ENCODE peak calls at places on chromosome 22, in nine cellular contexts. One of them, this sample, is unnamed.
A peak's percentile ranks its signal among the peaks of the same experiment; 100 is the strongest.

GRCh38 chr22:22748297-22748743 is 103.9 kb downstream of the GGTLC2 start:
- DNase-seq in GM10248: peak; percentile 34
- DNase-seq in tibial nerve: peak; percentile 75
- DNase-seq in Calu3: peak; percentile 68
- DNase-seq in foreskin fibroblast: peak; percentile 45
- DNase-seq in nephron progenitor cell: peak; percentile 40
- DNase-seq in HFF-Myc: no peak
- DNase-seq in ovary: peak; percentile 58
- DNase-seq in hepatocyte: peak; percentile 65
- DNase-seq in this sample: peak; percentile 59

GRCh38 chr22:31628362-31628761 is 33.7 kb downstream of the PISD start:
- DNase-seq in GM10248: no peak
- DNase-seq in tibial nerve: no peak
- DNase-seq in Calu3: no peak
- DNase-seq in foreskin fibroblast: no peak
- DNase-seq in nephron progenitor cell: no peak
- DNase-seq in HFF-Myc: no peak
- DNase-seq in ovary: no peak
- DNase-seq in hepatocyte: no peak
- DNase-seq in this sample: no peak

GRCh38 chr22:39153220-39153860 is 860 bp upstream of the CBX7 start:
- DNase-seq in GM10248: no peak
- DNase-seq in tibial nerve: no peak
- DNase-seq in Calu3: no peak
- DNase-seq in foreskin fibroblast: no peak
- DNase-seq in nephron progenitor cell: no peak
- DNase-seq in HFF-Myc: no peak
- DNase-seq in ovary: no peak
- DNase-seq in hepatocyte: peak; percentile 7
- DNase-seq in this sample: no peak

GRCh38 chr22:30304495-30305244 is 15.4 kb upstream of the CASTOR1 start:
- DNase-seq in GM10248: peak; percentile 40
- DNase-seq in tibial nerve: no peak
- DNase-seq in Calu3: peak; percentile 26
- DNase-seq in foreskin fibroblast: no peak
- DNase-seq in nephron progenitor cell: no peak
- DNase-seq in HFF-Myc: no peak
- DNase-seq in ovary: no peak
- DNase-seq in hepatocyte: no peak
- DNase-seq in this sample: peak; percentile 49

GRCh38 chr22:24536089-24536488 is 18.8 kb downstream of the GUCD1 start:
- DNase-seq in GM10248: no peak
- DNase-seq in tibial nerve: no peak
- DNase-seq in Calu3: no peak
- DNase-seq in foreskin fibroblast: no peak
- DNase-seq in nephron progenitor cell: no peak
- DNase-seq in HFF-Myc: no peak
- DNase-seq in ovary: no peak
- DNase-seq in hepatocyte: no peak
- DNase-seq in this sample: peak; percentile 35

GRCh38 chr22:38273135-38273761 is 438 bp upstream of the TMEM184B start:
- DNase-seq in GM10248: no peak
- DNase-seq in tibial nerve: no peak
- DNase-seq in Calu3: no peak
- DNase-seq in foreskin fibroblast: no peak
- DNase-seq in nephron progenitor cell: no peak
- DNase-seq in HFF-Myc: no peak
- DNase-seq in ovary: no peak
- DNase-seq in hepatocyte: no peak
- DNase-seq in this sample: no peak

GRCh38 chr22:46967445-46968358 is 205.3 kb downstream of the TBC1D22A start:
- DNase-seq in GM10248: no peak
- DNase-seq in tibial nerve: no peak
- DNase-seq in Calu3: no peak
- DNase-seq in foreskin fibroblast: no peak
- DNase-seq in nephron progenitor cell: no peak
- DNase-seq in HFF-Myc: no peak
- DNase-seq in ovary: no peak
- DNase-seq in hepatocyte: no peak
- DNase-seq in this sample: no peak

GRCh38 chr22:27636716-27637503 is 164.6 kb downstream of the MN1 start:
- DNase-seq in GM10248: no peak
- DNase-seq in tibial nerve: no peak
- DNase-seq in Calu3: no peak
- DNase-seq in foreskin fibroblast: no peak
- DNase-seq in nephron progenitor cell: no peak
- DNase-seq in HFF-Myc: no peak
- DNase-seq in ovary: no peak
- DNase-seq in hepatocyte: no peak
- DNase-seq in this sample: no peak

GRCh38 chr22:39960791-39961746 is 872 bp downstream of the TMA7B start:
- DNase-seq in GM10248: peak; percentile 79
- DNase-seq in tibial nerve: no peak
- DNase-seq in Calu3: no peak
- DNase-seq in foreskin fibroblast: peak; percentile 95
- DNase-seq in nephron progenitor cell: no peak
- DNase-seq in HFF-Myc: peak; percentile 77
- DNase-seq in ovary: no peak
- DNase-seq in hepatocyte: peak; percentile 27
- DNase-seq in this sample: peak; percentile 61

GRCh38 chr22:32204211-32204855 is 540 bp downstream of the RFPL2 start:
- DNase-seq in GM10248: no peak
- DNase-seq in tibial nerve: no peak
- DNase-seq in Calu3: peak; percentile 45
- DNase-seq in foreskin fibroblast: no peak
- DNase-seq in nephron progenitor cell: peak; percentile 47
- DNase-seq in HFF-Myc: no peak
- DNase-seq in ovary: no peak
- DNase-seq in hepatocyte: peak; percentile 56
- DNase-seq in this sample: peak; percentile 33

GRCh38 chr22:31091106-31091975 is 10.2 kb downstream of the SMTN start:
- DNase-seq in GM10248: no peak
- DNase-seq in tibial nerve: no peak
- DNase-seq in Calu3: no peak
- DNase-seq in foreskin fibroblast: no peak
- DNase-seq in nephron progenitor cell: no peak
- DNase-seq in HFF-Myc: no peak
- DNase-seq in ovary: peak; percentile 43
- DNase-seq in hepatocyte: peak; percentile 4
- DNase-seq in this sample: no peak

GRCh38 chr22:33842421-33843094 is 77.7 kb downstream of the LARGE1 start:
- DNase-seq in GM10248: no peak
- DNase-seq in tibial nerve: no peak
- DNase-seq in Calu3: no peak
- DNase-seq in foreskin fibroblast: no peak
- DNase-seq in nephron progenitor cell: no peak
- DNase-seq in HFF-Myc: no peak
- DNase-seq in ovary: no peak
- DNase-seq in hepatocyte: no peak
- DNase-seq in this sample: no peak

DNA sequence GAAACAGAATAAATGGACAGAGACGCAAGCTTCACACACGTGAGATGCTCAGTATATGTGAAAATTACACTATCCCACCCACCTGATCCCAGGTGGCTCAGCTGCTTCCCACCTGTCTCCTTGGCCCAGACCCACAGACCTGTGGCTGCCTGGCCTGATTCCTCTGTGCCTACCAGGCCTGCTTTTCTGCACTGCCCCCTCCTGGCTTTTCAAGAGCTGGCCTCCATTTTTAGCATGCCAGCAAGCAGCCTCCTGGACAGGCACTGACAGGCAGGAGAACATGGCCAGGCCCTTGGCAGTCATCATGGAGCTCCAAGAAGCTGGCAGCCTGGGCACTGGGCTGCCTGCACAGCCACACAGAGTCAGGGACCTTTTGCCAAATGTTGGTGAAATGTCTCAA is 79.5 kb upstream of the HMGXB4 start:
- DNase-seq in GM10248: no peak
- DNase-seq in tibial nerve: no peak
- DNase-seq in Calu3: no peak
- DNase-seq in foreskin fibroblast: no peak
- DNase-seq in nephron progenitor cell: no peak
- DNase-seq in HFF-Myc: no peak
- DNase-seq in ovary: no peak
- DNase-seq in hepatocyte: no peak
- DNase-seq in this sample: no peak
- TF ChIP-seq CTCF in GM10248: no peak
- TF ChIP-seq CTCF in tibial nerve: no peak
- TF ChIP-seq CTCF in Calu3: no peak
- TF ChIP-seq CTCF in foreskin fibroblast: no peak
- TF ChIP-seq CTCF in nephron progenitor cell: no peak
- TF ChIP-seq CTCF in HFF-Myc: no peak
- TF ChIP-seq CTCF in ovary: no peak
- TF ChIP-seq CTCF in hepatocyte: no peak
- TF ChIP-seq CTCF in this sample: no peak

GRCh38 chr22:42700901-42701300 is 19.8 kb downstream of the A4GALT start:
- DNase-seq in GM10248: no peak
- DNase-seq in tibial nerve: no peak
- DNase-seq in Calu3: no peak
- DNase-seq in foreskin fibroblast: no peak
- DNase-seq in nephron progenitor cell: no peak
- DNase-seq in HFF-Myc: no peak
- DNase-seq in ovary: no peak
- DNase-seq in hepatocyte: no peak
- DNase-seq in this sample: no peak

GRCh38 chr22:42700355-42700754 is 20.3 kb downstream of the A4GALT start:
- DNase-seq in GM10248: no peak
- DNase-seq in tibial nerve: no peak
- DNase-seq in Calu3: no peak
- DNase-seq in foreskin fibroblast: no peak
- DNase-seq in nephron progenitor cell: no peak
- DNase-seq in HFF-Myc: no peak
- DNase-seq in ovary: no peak
- DNase-seq in hepatocyte: no peak
- DNase-seq in this sample: no peak

GRCh38 chr22:42701694-42702093 is 19.0 kb downstream of the A4GALT start:
- DNase-seq in GM10248: no peak
- DNase-seq in tibial nerve: no peak
- DNase-seq in Calu3: no peak
- DNase-seq in foreskin fibroblast: no peak
- DNase-seq in nephron progenitor cell: no peak
- DNase-seq in HFF-Myc: no peak
- DNase-seq in ovary: no peak
- DNase-seq in hepatocyte: no peak
- DNase-seq in this sample: no peak

GRCh38 chr22:42704896-42705295 is 15.8 kb downstream of the A4GALT start:
- DNase-seq in GM10248: no peak
- DNase-seq in tibial nerve: no peak
- DNase-seq in Calu3: no peak
- DNase-seq in foreskin fibroblast: no peak
- DNase-seq in nephron progenitor cell: no peak
- DNase-seq in HFF-Myc: no peak
- DNase-seq in ovary: no peak
- DNase-seq in hepatocyte: no peak
- DNase-seq in this sample: no peak

GRCh38 chr22:42702675-42703074 is 18.0 kb downstream of the A4GALT start:
- DNase-seq in GM10248: no peak
- DNase-seq in tibial nerve: no peak
- DNase-seq in Calu3: no peak
- DNase-seq in foreskin fibroblast: no peak
- DNase-seq in nephron progenitor cell: no peak
- DNase-seq in HFF-Myc: no peak
- DNase-seq in ovary: no peak
- DNase-seq in hepatocyte: no peak
- DNase-seq in this sample: no peak
- TF ChIP-seq CTCF in GM10248: no peak
- TF ChIP-seq CTCF in tibial nerve: no peak
- TF ChIP-seq CTCF in Calu3: no peak
- TF ChIP-seq CTCF in foreskin fibroblast: no peak
- TF ChIP-seq CTCF in nephron progenitor cell: no peak
- TF ChIP-seq CTCF in HFF-Myc: no peak
- TF ChIP-seq CTCF in ovary: no peak
- TF ChIP-seq CTCF in hepatocyte: no peak
- TF ChIP-seq CTCF in this sample: no peak

DNA sequence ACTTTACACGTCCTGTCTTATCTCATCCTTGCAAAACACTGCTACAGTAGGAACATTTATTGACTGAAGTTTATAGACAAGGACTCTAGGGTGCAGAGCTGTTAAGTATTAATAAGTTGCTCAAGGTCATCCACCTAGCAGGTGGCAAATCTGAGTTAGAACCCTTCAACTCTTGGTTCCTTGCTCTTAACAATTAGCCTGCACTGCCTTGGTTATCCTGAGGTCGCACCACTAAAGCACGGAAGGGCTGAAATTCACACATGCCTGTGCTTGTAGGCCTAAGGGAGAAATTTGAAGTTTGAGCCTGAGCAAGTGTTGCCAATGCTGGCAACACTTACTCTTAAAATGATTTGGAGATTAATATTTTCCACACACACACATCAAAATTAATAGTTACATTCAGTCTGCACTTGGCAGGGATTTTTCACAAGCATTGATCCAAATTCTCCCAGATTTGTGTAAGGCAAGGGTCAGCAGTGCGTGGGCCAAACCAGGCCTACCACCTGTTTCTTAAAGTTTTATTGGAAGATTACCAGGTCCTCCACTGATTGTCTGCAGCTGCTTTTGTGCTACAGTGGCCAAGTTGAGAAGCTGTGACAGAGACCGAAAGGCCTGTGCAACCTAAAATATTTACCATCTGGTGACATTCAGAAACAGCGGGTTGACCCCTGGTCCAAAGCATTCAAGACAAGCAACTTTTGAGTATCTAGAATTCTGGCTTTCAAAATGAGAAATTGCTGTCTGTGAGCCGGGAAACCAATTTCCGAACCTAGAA is 16.3 kb downstream of the APOL5 start:
- DNase-seq in GM10248: no peak
- DNase-seq in tibial nerve: peak; percentile 17
- DNase-seq in Calu3: no peak
- DNase-seq in foreskin fibroblast: no peak
- DNase-seq in nephron progenitor cell: no peak
- DNase-seq in HFF-Myc: peak; percentile 16
- DNase-seq in ovary: no peak
- DNase-seq in hepatocyte: no peak
- DNase-seq in this sample: peak; percentile 46
- TF ChIP-seq CTCF in GM10248: no peak
- TF ChIP-seq CTCF in tibial nerve: no peak
- TF ChIP-seq CTCF in Calu3: no peak
- TF ChIP-seq CTCF in foreskin fibroblast: no peak
- TF ChIP-seq CTCF in nephron progenitor cell: no peak
- TF ChIP-seq CTCF in HFF-Myc: no peak
- TF ChIP-seq CTCF in ovary: no peak
- TF ChIP-seq CTCF in hepatocyte: no peak
- TF ChIP-seq CTCF in this sample: no peak

DNA sequence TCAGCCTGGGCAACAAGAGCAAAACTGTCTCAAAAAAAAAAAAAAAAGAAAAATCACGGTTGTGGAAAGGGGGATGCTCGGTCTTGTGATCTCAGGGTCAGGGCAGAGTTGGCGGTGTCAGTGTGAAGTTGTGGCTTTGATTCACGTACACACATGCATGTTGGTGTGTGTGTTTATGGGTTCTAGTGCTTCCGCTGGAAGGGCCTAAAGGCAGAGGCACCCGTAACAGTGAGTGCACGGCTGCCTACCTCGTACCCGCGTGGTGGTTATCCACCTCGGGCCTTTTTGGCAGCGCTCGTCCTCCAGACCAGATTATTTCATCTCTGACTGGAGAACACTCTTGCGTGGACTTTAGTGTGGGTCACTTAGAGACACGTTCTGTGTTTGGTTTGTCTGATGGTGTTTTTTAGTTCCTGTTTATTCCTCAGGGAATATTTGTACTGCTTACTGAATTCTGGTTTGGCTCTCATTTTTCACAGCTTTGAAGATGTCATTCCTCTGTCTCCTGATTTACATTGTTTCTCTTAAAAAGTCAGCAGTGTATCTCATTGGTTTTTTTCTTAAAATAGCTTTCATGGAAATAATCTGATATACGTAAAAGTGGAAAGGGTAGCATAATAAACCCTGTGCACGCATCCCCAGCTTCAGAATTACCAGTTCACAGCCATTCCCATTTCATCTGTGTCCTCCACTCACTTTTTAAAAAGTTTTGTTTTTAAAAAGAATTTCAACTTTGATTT is 15.6 kb downstream of the ZBED4 start:
- DNase-seq in GM10248: no peak
- DNase-seq in tibial nerve: no peak
- DNase-seq in Calu3: no peak
- DNase-seq in foreskin fibroblast: no peak
- DNase-seq in nephron progenitor cell: no peak
- DNase-seq in HFF-Myc: no peak
- DNase-seq in ovary: no peak
- DNase-seq in hepatocyte: no peak
- DNase-seq in this sample: no peak
- TF ChIP-seq CTCF in GM10248: no peak
- TF ChIP-seq CTCF in tibial nerve: no peak
- TF ChIP-seq CTCF in Calu3: no peak
- TF ChIP-seq CTCF in foreskin fibroblast: no peak
- TF ChIP-seq CTCF in nephron progenitor cell: no peak
- TF ChIP-seq CTCF in HFF-Myc: no peak
- TF ChIP-seq CTCF in ovary: no peak
- TF ChIP-seq CTCF in hepatocyte: no peak
- TF ChIP-seq CTCF in this sample: no peak

This sample was measured in body of pancreas.